ENCODE peak calls at places on chromosomes 11 and 22, in eight cellular contexts. One of them, this sample, is unnamed.

GRCh38 chr11:44575288-44575672 is 9.8 kb downstream of the CD82 start:
- DNase-seq in HepG2: no peak
- DNase-seq in NB4: peak
- DNase-seq in H1: no peak
- DNase-seq in HCT116: no peak
- DNase-seq in A549: no peak
- DNase-seq in K562: no peak
- DNase-seq in WTC11: no peak
- DNase-seq in this sample: no peak

GRCh38 chr11:84719935-84720577 is 907.1 kb downstream of the DLG2 start:
- DNase-seq in HepG2: no peak
- DNase-seq in NB4: no peak
- DNase-seq in H1: peak
- DNase-seq in HCT116: no peak
- DNase-seq in A549: no peak
- DNase-seq in K562: no peak
- DNase-seq in WTC11: peak
- DNase-seq in this sample: no peak

GRCh38 chr11:14075118-14075601 is 112.6 kb downstream of the SPON1 start:
- DNase-seq in HepG2: no peak
- DNase-seq in NB4: peak
- DNase-seq in H1: no peak
- DNase-seq in HCT116: no peak
- DNase-seq in A549: no peak
- DNase-seq in K562: no peak
- DNase-seq in WTC11: peak
- DNase-seq in this sample: no peak

GRCh38 chr22:40668611-40669390 is 10.5 kb upstream of the MCHR1 start:
- DNase-seq in HepG2: peak
- DNase-seq in NB4: no peak
- DNase-seq in H1: no peak
- DNase-seq in HCT116: peak
- DNase-seq in A549: peak
- DNase-seq in K562: peak
- DNase-seq in WTC11: no peak
- DNase-seq in this sample: peak

GRCh38 chr11:88098289-88098688 is 77.0 kb downstream of the RAB38 start:
- DNase-seq in HepG2: no peak
- DNase-seq in NB4: no peak
- DNase-seq in H1: no peak
- DNase-seq in HCT116: no peak
- DNase-seq in A549: no peak
- DNase-seq in K562: no peak
- DNase-seq in WTC11: no peak
- DNase-seq in this sample: no peak

GRCh38 chr11:40186401-40187091 is 1272.9 kb downstream of the LRRC4C start:
- DNase-seq in HepG2: peak
- DNase-seq in NB4: peak
- DNase-seq in H1: no peak
- DNase-seq in HCT116: no peak
- DNase-seq in A549: no peak
- DNase-seq in K562: no peak
- DNase-seq in WTC11: no peak
- DNase-seq in this sample: no peak

GRCh38 chr22:36873614-36874308 is 13.0 kb downstream of the NCF4 start:
- DNase-seq in HepG2: peak
- DNase-seq in NB4: peak
- DNase-seq in H1: no peak
- DNase-seq in HCT116: peak
- DNase-seq in A549: peak
- DNase-seq in K562: peak
- DNase-seq in WTC11: peak
- DNase-seq in this sample: peak

GRCh38 chr22:17436382-17436951 is 67.2 kb downstream of the CECR2 start:
- DNase-seq in HepG2: no peak
- DNase-seq in NB4: peak
- DNase-seq in H1: no peak
- DNase-seq in HCT116: no peak
- DNase-seq in A549: no peak
- DNase-seq in K562: no peak
- DNase-seq in WTC11: no peak
- DNase-seq in this sample: no peak

GRCh38 chr22:36374603-36375024 is 13.2 kb downstream of the MYH9 start:
- DNase-seq in HepG2: no peak
- DNase-seq in NB4: peak
- DNase-seq in H1: no peak
- DNase-seq in HCT116: peak
- DNase-seq in A549: no peak
- DNase-seq in K562: no peak
- DNase-seq in WTC11: no peak
- DNase-seq in this sample: peak

GRCh38 chr22:45884201-45885067 is 92.5 kb downstream of the WNT7B start:
- DNase-seq in HepG2: no peak
- DNase-seq in NB4: no peak
- DNase-seq in H1: no peak
- DNase-seq in HCT116: no peak
- DNase-seq in A549: no peak
- DNase-seq in K562: no peak
- DNase-seq in WTC11: peak
- DNase-seq in this sample: no peak

GRCh38 chr11:130897262-130898182 is 18.8 kb downstream of the SNX19 start:
- DNase-seq in HepG2: no peak
- DNase-seq in NB4: no peak
- DNase-seq in H1: no peak
- DNase-seq in HCT116: no peak
- DNase-seq in A549: no peak
- DNase-seq in K562: no peak
- DNase-seq in WTC11: no peak
- DNase-seq in this sample: peak

GRCh38 chr11:99376463-99376862 is 355.7 kb downstream of the CNTN5 start:
- DNase-seq in HepG2: peak
- DNase-seq in NB4: no peak
- DNase-seq in H1: no peak
- DNase-seq in HCT116: no peak
- DNase-seq in A549: no peak
- DNase-seq in K562: no peak
- DNase-seq in WTC11: no peak
- DNase-seq in this sample: no peak

GRCh38 chr11:75697906-75698563 is 19.6 kb upstream of the MOGAT2 start:
- DNase-seq in HepG2: no peak
- DNase-seq in NB4: no peak
- DNase-seq in H1: no peak
- DNase-seq in HCT116: no peak
- DNase-seq in A549: no peak
- DNase-seq in K562: no peak
- DNase-seq in WTC11: no peak
- DNase-seq in this sample: no peak

DNA sequence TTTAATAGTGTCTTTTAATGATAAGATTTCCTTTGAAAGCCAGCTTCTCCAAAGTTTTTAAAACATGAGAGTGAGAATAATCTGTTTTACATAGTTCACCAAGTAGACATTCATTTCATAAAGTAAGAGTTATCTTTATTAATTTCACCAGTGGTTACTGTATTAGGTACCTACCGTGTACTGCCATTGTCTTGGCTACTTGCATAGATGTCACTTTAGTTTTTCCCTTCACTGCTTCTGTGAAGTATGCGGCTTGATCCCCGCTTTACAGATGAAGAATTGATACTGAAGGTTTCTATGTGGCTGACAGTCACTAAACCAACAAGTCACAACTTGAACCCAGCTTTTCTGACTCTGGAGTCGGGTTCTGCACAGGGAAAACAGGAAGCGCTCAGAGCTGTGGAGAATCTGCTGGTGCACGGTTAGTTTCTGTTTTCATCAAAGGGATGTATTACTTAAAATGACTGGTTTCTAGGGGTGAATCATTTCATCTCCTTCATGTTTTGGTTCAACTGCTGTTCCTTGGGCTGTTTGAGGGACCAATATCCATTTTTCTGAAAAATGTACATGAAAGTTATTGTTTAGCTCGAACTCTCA is 39.3 kb upstream of the MYO18B start:
- DNase-seq in HepG2: no peak
- DNase-seq in NB4: no peak
- DNase-seq in H1: no peak
- DNase-seq in HCT116: no peak
- DNase-seq in A549: no peak
- DNase-seq in K562: no peak
- DNase-seq in WTC11: no peak
- DNase-seq in this sample: no peak
- TF ChIP-seq MAX in HepG2: no peak
- TF ChIP-seq MAX in NB4: no peak
- TF ChIP-seq MAX in H1: no peak
- TF ChIP-seq MAX in HCT116: no peak
- TF ChIP-seq MAX in A549: no peak
- TF ChIP-seq MAX in K562: no peak
- TF ChIP-seq MAX in WTC11: no peak
- TF ChIP-seq MAX in this sample: no peak

GRCh38 chr11:119693253-119693815 is 35.7 kb downstream of the NECTIN1 start:
- DNase-seq in HepG2: no peak
- DNase-seq in NB4: no peak
- DNase-seq in H1: no peak
- DNase-seq in HCT116: no peak
- DNase-seq in A549: no peak
- DNase-seq in K562: no peak
- DNase-seq in WTC11: no peak
- DNase-seq in this sample: no peak

GRCh38 chr11:119694334-119694733 is 34.7 kb downstream of the NECTIN1 start:
- DNase-seq in HepG2: peak
- DNase-seq in NB4: peak
- DNase-seq in H1: no peak
- DNase-seq in HCT116: no peak
- DNase-seq in A549: no peak
- DNase-seq in K562: no peak
- DNase-seq in WTC11: no peak
- DNase-seq in this sample: no peak

GRCh38 chr11:119691020-119691666 is 37.9 kb downstream of the NECTIN1 start:
- DNase-seq in HepG2: no peak
- DNase-seq in NB4: peak
- DNase-seq in H1: no peak
- DNase-seq in HCT116: no peak
- DNase-seq in A549: no peak
- DNase-seq in K562: no peak
- DNase-seq in WTC11: no peak
- DNase-seq in this sample: no peak

GRCh38 chr11:119692547-119692834 is 36.5 kb downstream of the NECTIN1 start:
- DNase-seq in HepG2: no peak
- DNase-seq in NB4: no peak
- DNase-seq in H1: no peak
- DNase-seq in HCT116: no peak
- DNase-seq in A549: no peak
- DNase-seq in K562: no peak
- DNase-seq in WTC11: no peak
- DNase-seq in this sample: no peak

DNA sequence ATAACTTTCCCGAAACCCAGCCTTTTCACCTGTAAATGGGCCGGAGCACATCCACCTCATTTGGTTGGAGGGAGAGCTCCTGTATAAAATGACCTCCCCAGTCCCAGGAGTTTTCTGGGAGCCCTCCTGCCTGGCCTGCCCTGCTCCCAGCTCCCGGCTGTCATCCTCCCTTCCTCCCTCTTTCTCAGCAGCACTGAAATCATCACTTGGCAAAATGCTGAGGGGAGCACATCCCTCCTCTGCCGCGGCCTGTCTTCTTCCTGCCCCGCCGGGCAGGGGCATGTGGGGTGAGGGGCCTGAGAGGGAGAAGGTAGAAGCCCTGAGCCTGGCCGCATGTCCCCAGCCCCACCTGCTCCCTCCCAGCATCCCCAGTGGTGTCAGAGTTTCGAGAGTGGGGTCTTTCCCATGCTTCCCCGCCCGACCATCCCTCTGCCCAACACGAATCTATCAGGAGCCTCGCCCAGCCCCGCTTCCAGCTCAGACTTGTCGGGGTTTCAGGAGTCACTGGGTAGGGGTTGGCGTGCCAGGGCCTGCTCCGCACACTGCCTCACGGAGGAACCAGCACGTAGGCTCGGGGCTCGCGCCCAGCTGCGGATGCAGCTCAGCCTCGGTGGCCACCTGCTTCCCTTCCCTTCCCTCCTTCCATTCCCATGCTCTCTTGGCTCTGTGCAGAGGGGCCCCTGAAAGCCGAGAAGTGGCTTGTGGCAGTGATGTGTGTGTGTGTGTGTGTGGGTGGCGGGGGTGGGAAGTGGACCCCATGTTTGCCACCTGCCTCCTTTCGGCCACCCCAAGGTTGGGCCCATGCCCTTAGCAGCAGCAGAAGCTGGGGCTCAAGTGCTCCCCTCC is 37.1 kb downstream of the NECTIN1 start:
- DNase-seq in HepG2: no peak
- DNase-seq in NB4: no peak
- DNase-seq in H1: no peak
- DNase-seq in HCT116: no peak
- DNase-seq in A549: no peak
- DNase-seq in K562: no peak
- DNase-seq in WTC11: no peak
- DNase-seq in this sample: no peak
- TF ChIP-seq MAX in HepG2: no peak
- TF ChIP-seq MAX in NB4: no peak
- TF ChIP-seq MAX in H1: no peak
- TF ChIP-seq MAX in HCT116: no peak
- TF ChIP-seq MAX in A549: no peak
- TF ChIP-seq MAX in K562: no peak
- TF ChIP-seq MAX in WTC11: no peak
- TF ChIP-seq MAX in this sample: no peak

GRCh38 chr22:28231423-28231822 is 312.4 kb upstream of the PITPNB start:
- DNase-seq in HepG2: peak
- DNase-seq in NB4: no peak
- DNase-seq in H1: no peak
- DNase-seq in HCT116: no peak
- DNase-seq in A549: no peak
- DNase-seq in K562: no peak
- DNase-seq in WTC11: no peak
- DNase-seq in this sample: no peak
- TF ChIP-seq MAX in HepG2: no peak
- TF ChIP-seq MAX in NB4: no peak
- TF ChIP-seq MAX in H1: no peak
- TF ChIP-seq MAX in HCT116: no peak
- TF ChIP-seq MAX in A549: no peak
- TF ChIP-seq MAX in K562: no peak
- TF ChIP-seq MAX in WTC11: no peak
- TF ChIP-seq MAX in this sample: no peak

GRCh38 chr11:69114811-69115523 is 40.8 kb upstream of the SMIM38 start:
- DNase-seq in HepG2: no peak
- DNase-seq in NB4: no peak
- DNase-seq in H1: no peak
- DNase-seq in HCT116: no peak
- DNase-seq in A549: no peak
- DNase-seq in K562: no peak
- DNase-seq in WTC11: no peak
- DNase-seq in this sample: no peak
- TF ChIP-seq MAX in HepG2: no peak
- TF ChIP-seq MAX in NB4: no peak
- TF ChIP-seq MAX in H1: no peak
- TF ChIP-seq MAX in HCT116: no peak
- TF ChIP-seq MAX in A549: no peak
- TF ChIP-seq MAX in K562: no peak
- TF ChIP-seq MAX in WTC11: no peak
- TF ChIP-seq MAX in this sample: no peak

GRCh38 chr11:122863704-122864326 is 18.7 kb upstream of the JHY start:
- DNase-seq in HepG2: no peak
- DNase-seq in NB4: peak
- DNase-seq in H1: no peak
- DNase-seq in HCT116: peak
- DNase-seq in A549: peak
- DNase-seq in K562: peak
- DNase-seq in WTC11: peak
- DNase-seq in this sample: peak
- TF ChIP-seq MAX in HepG2: no peak
- TF ChIP-seq MAX in NB4: no peak
- TF ChIP-seq MAX in H1: no peak
- TF ChIP-seq MAX in HCT116: no peak
- TF ChIP-seq MAX in A549: no peak
- TF ChIP-seq MAX in K562: no peak
- TF ChIP-seq MAX in WTC11: no peak
- TF ChIP-seq MAX in this sample: no peak

This sample was measured in endothelial cell of umbilical vein.